ENCODE peak calls at places on chromosomes 5 and 9, in seven cellular contexts. V, W, P, Z, N, T and K are unnamed samples.

GRCh38 chr5:169548315-169548714 is 35.3 kb upstream of the SPDL1 start:
- DNase-seq in N (no peak), P (peak), V (no peak), Z (peak), T (peak), W (no peak), K (no peak)

GRCh38 chr5:139669681-139670368 is 21.7 kb downstream of the CXXC5 start:
- DNase-seq in P (no peak), W (no peak), N (peak), Z (no peak), V (peak), T (no peak), K (no peak)

GRCh38 chr5:1479581-1480188 is 34.4 kb upstream of the SLC6A3 start:
- DNase-seq in T (peak), W (peak), V (peak), Z (peak), N (peak), P (peak), K (no peak)

GRCh38 chr5:1962619-1963355 is 80.1 kb upstream of the IRX4 start:
- DNase-seq in V (peak), T (no peak), Z (no peak), N (no peak), P (no peak), W (no peak), K (no peak)

GRCh38 chr9:89808076-89808701 is 203.4 kb downstream of the GADD45G start:
- DNase-seq in T (no peak), Z (no peak), V (peak), N (no peak), W (peak), P (no peak), K (no peak)

GRCh38 chr9:120383999-120384924 is 195.7 kb downstream of the CDK5RAP2 start:
- DNase-seq in V (no peak), W (no peak), T (no peak), Z (peak), N (peak), P (peak), K (no peak)

GRCh38 chr9:129506892-129507291 is 114.0 kb downstream of the C9orf50 start:
- DNase-seq in T (peak), W (no peak), P (peak), N (no peak), V (no peak), Z (peak), K (no peak)

GRCh38 chr5:179167871-179168451 is 107.8 kb downstream of the ZNF354C start:
- DNase-seq in Z (no peak), N (no peak), P (no peak), V (no peak), T (no peak), W (no peak), K (no peak)

GRCh38 chr5:16600397-16600796 is 16.4 kb downstream of the RETREG1 start:
- DNase-seq in T (no peak), Z (no peak), V (no peak), W (peak), P (peak), N (no peak), K (peak)

GRCh38 chr9:129305246-129305645 is 127.2 kb upstream of the IER5L start:
- DNase-seq in Z (no peak), V (no peak), N (no peak), P (no peak), W (peak), T (no peak), K (peak)

GRCh38 chr5:1066676-1067075 is 45.2 kb downstream of the SLC12A7 start:
- DNase-seq in Z (no peak), N (no peak), V (no peak), W (no peak), P (no peak), T (no peak), K (no peak)

GRCh38 chr5:121497176-121497575 is 354.5 kb upstream of the FTMT start:
- DNase-seq in Z (peak), P (peak), V (no peak), N (no peak), W (no peak), T (no peak), K (no peak)

GRCh38 chr9:105515811-105516413 is 42.0 kb upstream of the FKTN start:
- DNase-seq in W (no peak), V (no peak), P (no peak), Z (no peak), T (no peak), N (no peak), K (no peak)

DNA sequence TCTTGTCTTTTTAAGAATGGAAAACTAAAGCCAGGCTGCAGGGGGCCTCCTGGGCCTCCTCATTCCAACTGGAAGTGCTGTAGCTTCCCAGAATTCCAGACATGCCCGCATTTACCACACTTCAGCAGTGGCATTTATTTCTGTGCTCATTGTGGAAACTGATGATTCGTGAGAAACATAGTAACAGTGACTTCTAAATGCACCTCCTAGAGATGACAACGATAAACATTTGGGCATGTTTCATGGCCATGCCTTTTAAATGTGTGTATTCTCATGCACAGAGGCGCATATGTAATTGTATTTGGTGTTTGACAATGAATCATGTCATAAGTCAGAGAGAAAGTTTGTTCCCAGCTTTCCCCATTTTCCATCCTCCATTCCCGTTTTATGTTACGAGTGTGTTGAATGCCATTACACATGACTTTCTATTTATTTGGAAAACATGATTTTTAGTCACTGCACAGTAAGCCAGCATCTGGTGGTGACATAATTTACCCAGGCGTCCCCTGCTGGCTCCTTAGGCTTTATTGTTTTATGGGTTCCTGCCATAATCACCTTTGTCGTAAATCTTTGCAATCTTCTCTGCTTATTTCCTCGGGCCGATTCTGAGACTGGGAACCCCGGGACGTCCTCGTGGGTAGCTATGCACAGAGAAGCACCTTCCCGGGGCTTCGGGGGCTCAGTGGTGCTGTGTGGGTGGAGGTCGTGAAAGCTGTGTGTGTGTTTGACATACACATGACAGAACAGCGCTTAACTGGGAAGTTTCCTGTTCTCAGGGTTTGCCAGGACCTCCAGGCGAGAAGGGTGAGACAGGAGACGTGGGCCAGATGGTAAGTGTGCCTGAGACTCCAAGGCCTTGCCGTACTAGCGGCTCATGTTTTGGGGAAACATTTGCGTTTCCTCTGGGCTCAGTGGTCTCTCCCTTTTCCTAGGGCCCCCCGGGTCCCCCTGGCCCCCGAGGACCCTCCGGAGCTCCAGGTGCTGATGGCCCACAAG is 68.6 kb upstream of the FCN2 start:
- DNase-seq in T (no peak), W (no peak), V (no peak), N (no peak), P (peak), Z (peak), K (no peak)
- H3K4me3 ChIP-seq in T (no peak), W (no peak), V (no peak), N (no peak), P (no peak), Z (no peak), K (no peak)

DNA sequence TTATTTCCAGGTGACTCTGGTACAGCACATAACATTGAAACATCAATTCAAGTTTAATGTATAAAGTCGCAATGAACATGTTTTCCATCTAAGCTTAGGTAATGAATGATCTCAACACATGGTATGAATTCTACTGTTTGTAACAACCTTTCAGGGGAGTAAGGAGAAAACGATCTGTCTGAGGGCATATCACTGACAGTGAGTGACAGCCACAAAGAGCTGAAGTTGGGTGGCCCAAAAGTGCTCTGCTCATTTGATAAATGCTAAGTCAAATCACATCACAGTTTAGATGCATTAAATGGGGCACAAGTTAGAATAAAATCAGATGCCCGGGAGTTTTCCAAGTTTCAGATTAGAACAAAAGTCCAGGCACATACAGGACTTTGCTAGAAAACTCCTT is 1.2 kb downstream of the FANCC start:
- DNase-seq in N (no peak), Z (no peak), P (no peak), T (no peak), V (no peak), W (no peak), K (no peak)
- H3K27ac ChIP-seq in N (peak), Z (peak), P (peak), T (peak), V (no peak), W (peak), K (no peak)

GRCh38 chr5:138082033-138082432 is 1.8 kb upstream of the WNT8A start:
- DNase-seq in P (no peak), W (no peak), Z (no peak), N (no peak), T (no peak), V (no peak), K (no peak)
- TF ChIP-seq CTCF in P (no peak), W (no peak), Z (no peak), N (no peak), T (no peak), V (no peak), K (no peak)

DNA sequence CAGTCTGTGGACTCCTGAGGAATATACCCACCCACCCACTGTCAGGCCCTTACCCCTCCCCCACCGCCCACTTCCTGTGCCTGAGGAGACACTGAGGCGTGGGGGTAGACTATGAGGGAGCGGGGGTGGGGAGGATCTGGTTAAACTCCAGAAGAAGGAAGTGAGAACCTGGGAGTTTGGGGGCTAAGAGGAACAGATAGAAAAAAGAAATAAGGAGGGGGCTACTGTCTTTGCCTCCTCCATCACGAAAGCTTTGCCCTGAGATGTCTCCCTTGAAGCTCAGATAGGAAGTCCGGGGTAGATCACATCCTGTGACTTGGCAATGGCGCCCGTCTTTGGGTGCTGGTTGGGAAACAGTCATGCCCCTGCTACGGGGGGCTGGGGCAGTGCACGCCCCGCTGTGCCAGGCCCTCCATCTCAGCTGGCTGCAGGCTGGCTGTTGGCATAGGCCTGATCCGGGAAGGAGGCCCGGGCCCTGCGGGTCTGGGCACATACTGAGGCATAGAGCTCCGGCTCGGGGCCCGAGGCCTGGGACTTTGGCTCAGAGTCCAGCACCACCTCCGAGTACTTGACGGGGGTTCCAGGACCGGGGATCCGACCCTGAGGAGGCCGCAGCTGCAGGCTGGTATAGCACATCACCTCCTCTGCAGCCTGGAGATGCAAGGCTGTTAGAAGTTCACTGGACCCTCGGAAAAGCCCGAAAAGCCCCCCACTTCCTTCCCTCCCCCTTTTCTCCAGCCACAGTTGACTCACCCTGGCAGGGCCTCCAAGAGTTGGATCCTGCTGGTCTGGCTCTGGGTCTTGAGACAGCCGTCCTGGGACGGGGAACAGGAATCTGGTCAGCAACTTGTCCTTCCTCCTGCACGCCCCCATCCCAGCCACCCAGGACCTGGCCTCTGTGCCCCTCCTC is 1.0 kb downstream of the SIT1 start:
- DNase-seq in T (no peak), P (no peak), V (peak), N (no peak), Z (no peak), W (no peak), K (no peak)
- H3K4me3 ChIP-seq in T (no peak), P (no peak), V (peak), N (peak), Z (no peak), W (no peak), K (no peak)

DNA sequence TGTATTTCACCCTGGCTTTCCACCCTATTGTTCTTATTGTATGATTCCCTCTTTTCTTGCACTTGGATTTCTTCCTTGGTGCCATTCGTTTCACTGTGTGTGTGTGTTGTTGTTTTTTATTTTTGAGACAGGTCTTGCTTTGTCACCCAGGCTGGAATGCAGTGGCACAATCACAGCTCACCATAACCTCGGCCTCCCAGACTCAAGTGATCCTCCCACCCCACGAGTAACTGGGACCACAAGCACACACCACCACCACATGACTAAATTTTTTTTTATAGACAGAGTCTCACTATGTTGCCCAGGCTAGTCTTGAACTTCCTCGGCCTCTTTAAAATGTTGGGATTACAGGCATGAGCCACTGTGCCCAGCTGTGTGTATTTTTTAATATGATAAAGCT is 72.0 kb downstream of the MLLT3 start:
- DNase-seq in Z (no peak), V (no peak), T (no peak), W (no peak), N (no peak), P (no peak), K (no peak)
- H3K27ac ChIP-seq in Z (no peak), V (no peak), T (peak), W (no peak), N (peak), P (no peak), K (no peak)

DNA sequence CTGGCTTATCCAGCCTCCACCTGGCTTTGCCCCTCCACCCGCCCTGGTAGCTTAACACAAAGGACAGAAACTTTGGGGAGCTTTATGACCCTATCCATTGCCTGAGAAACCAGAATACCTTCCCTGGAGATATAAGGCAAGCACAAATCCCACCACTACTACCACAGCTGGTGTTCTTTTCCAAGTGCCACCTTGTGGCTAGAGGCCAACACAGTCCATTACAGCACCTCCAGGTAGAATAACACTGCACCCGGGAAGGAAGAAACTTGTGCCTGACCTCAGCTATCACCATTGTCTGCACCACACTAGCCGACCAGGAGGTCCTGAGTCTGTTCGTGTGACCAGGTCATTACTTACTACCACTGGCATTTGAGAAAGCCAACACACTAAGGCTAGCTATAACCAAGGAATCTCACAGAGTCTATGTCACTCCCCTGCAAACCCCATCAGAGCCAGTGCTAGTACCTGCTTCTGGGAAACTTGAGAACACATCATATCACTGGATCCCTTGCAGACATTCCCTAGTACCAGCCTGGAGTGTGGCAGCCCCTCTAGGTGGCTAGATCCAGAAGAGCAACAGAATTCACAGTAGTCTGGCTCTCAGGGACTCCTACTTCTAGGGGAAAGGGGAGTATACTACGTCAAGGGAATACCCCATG is 74.0 kb upstream of the RUSC2 start:
- DNase-seq in Z (no peak), W (no peak), P (no peak), T (no peak), V (no peak), N (no peak), K (no peak)
- TF ChIP-seq CTCF in Z (no peak), W (no peak), P (no peak), T (no peak), V (no peak), N (no peak), K (no peak)

DNA sequence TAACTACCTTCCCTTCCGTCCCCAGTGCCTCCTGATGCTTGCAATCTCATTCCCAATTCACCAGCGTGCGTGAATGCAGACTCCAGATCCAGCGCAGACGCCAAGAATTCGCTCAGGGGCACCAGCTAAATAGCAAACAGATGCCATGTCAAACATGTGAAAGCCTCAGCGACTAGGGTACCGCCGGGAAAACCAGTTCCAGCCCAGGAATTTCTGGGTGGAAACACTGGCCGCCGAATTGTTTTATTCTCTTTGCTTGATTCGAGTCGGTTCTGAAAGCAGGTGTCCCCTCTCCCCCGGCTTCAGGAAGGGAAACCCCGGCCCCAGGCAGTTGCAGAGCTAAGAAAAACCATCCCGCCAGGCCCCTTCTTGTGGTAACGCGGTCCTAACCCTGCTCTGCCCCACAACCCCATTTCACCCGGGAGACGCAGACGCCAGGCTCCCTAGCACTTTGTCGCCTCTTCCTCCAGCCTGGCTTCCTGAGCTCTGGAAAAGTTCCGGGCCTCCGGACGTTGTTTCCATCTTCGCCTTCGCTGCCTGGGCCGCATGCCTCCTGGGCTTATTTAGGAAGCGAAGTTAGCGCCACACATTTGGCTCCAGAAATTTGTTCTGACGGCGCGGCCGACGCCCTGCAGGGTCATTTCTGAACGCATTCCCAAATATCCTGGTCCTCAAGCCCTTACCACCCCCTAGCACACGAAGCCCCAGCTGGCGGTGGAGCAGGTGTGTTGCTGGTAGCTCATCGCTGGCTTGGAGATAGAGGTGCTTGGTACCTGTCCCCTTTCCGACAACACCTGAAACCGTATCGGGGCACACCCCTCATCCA is 649 bp upstream of the LVRN start:
- DNase-seq in P (no peak), T (no peak), Z (no peak), W (no peak), N (no peak), V (no peak), K (no peak)
- H3K4me3 ChIP-seq in P (no peak), T (no peak), Z (no peak), W (no peak), N (peak), V (no peak), K (peak)

GRCh38 chr9:127876026-127876763 is 1.3 kb downstream of the AK1 start:
- DNase-seq in W (no peak), N (peak), V (no peak), Z (no peak), T (no peak), P (no peak), K (no peak)
- H3K27ac ChIP-seq in W (peak), N (peak), V (no peak), Z (no peak), T (no peak), P (peak), K (peak)

GRCh38 chr5:177507596-177508216 is 1.9 kb downstream of the DOK3 start:
- DNase-seq in V (no peak), Z (no peak), N (no peak), P (no peak), T (no peak), W (no peak), K (no peak)
- TF ChIP-seq CTCF in V (no peak), Z (no peak), N (no peak), P (no peak), T (no peak), W (no peak), K (no peak)